ENCODE peak calls at places on chromosomes 4 and X, in nine cellular contexts. X is Jurkat, Clone E6-1; A is putamen; O is SK-N-SH; P is A549; E is neural crest cell; I is CD8-positive, alpha-beta T cell; M is caudate nucleus; N is HS-27A. K is an unnamed sample.

GRCh38 chr4:189301692-189302091 is 639.0 kb upstream of the FRG1 start:
- DNase-seq in X (no peak), A (no peak), O (no peak), P (no peak), E (no peak), I (no peak), M (no peak), N (no peak), K (no peak)

GRCh38 chr4:105061136-105061696 is 85.5 kb upstream of the TET2 start:
- DNase-seq in X (no peak), A (no peak), O (no peak), P (no peak), E (no peak), I (no peak), M (no peak), N (no peak), K (no peak)

GRCh38 chr4:11489449-11490083 is 60.9 kb upstream of the HS3ST1 start:
- DNase-seq in X (no peak), A (no peak), O (no peak), P (no peak), E (no peak), I (no peak), M (no peak), N (no peak), K (no peak)

GRCh38 chr4:3405176-3405575 is 36.6 kb upstream of the HGFAC start:
- DNase-seq in X (no peak), A (no peak), O (no peak), P (no peak), E (no peak), I (no peak), M (no peak), N (no peak), K (no peak)

GRCh38 chr4:8344387-8344786 is 74.8 kb downstream of the HTRA3 start:
- DNase-seq in X (no peak), A (no peak), O (no peak), P (no peak), E (no peak), I (no peak), M (no peak), N (no peak), K (no peak)

GRCh38 chr4:85681194-85681803 is 206.3 kb downstream of the ARHGAP24 start:
- DNase-seq in X (no peak), A (peak), O (no peak), P (no peak), E (no peak), I (no peak), M (peak), N (peak), K (no peak)

GRCh38 chrX:10158279-10158939 is 1.6 kb downstream of the CLCN4 start:
- DNase-seq in X (no peak), A (no peak), O (peak), P (peak), E (peak), I (no peak), M (peak), N (no peak), K (no peak)

GRCh38 chr4:4395849-4396627 is 9.1 kb downstream of the NSG1 start:
- DNase-seq in X (no peak), A (peak), O (peak), P (no peak), E (no peak), I (no peak), M (peak), N (no peak), K (no peak)

GRCh38 chr4:28555851-28556250 is 1695.2 kb downstream of the STIM2 start:
- DNase-seq in X (no peak), A (no peak), O (no peak), P (no peak), E (no peak), I (no peak), M (no peak), N (no peak), K (no peak)